ENCODE peak calls at places on chromosome 9, in nine cellular contexts. B is T-cell, O is NCI-H1092 treated with DMSO at 0.1 percent for 48 hours, Q is thoracic aorta, X is hepatocyte, G is neural progenitor cell, P is AML-193, C is natural killer cell, A is cardiac fibroblast. T is an unnamed sample.

GRCh38 chr9:130128251-130128650 is 44.0 kb upstream of the NCS1 start:
- DNase-seq in B (peak; percentile 77), O (no peak), Q (no peak), X (no peak), G (no peak), P (peak; percentile 67), C (peak; percentile 72), A (no peak), T (peak; percentile 43)

GRCh38 chr9:104808030-104808614 is 44.2 kb downstream of the NIPSNAP3B start:
- DNase-seq in B (no peak), O (peak; percentile 77), Q (no peak), X (peak; percentile 32), G (peak; percentile 40), P (no peak), C (no peak), A (peak; percentile 75), T (peak; percentile 31)

GRCh38 chr9:124005372-124005771 is 6.2 kb upstream of the LHX2 start:
- DNase-seq in B (no peak), O (no peak), Q (no peak), X (no peak), G (peak; percentile 71), P (no peak), C (no peak), A (no peak), T (no peak)

GRCh38 chr9:35798658-35799366 is 7.4 kb downstream of the NPR2 start:
- DNase-seq in B (no peak), O (no peak), Q (no peak), X (peak; percentile 53), G (no peak), P (no peak), C (no peak), A (peak; percentile 61), T (peak; percentile 94)

GRCh38 chr9:15670246-15670645 is 117.4 kb downstream of the CCDC171 start:
- DNase-seq in B (no peak), O (no peak), Q (no peak), X (no peak), G (no peak), P (no peak), C (no peak), A (no peak), T (no peak)

GRCh38 chr9:107486674-107487520 is 2.7 kb downstream of the KLF4 start:
- DNase-seq in B (no peak), O (no peak), Q (no peak), X (no peak), G (no peak), P (no peak), C (no peak), A (no peak), T (no peak)

GRCh38 chr9:135948873-135949665 is 12.1 kb downstream of the UBAC1 start:
- DNase-seq in B (no peak), O (no peak), Q (no peak), X (no peak), G (no peak), P (no peak), C (no peak), A (no peak), T (no peak)

GRCh38 chr9:116027511-116027910 is 126.1 kb upstream of the PAPPA start:
- DNase-seq in B (no peak), O (no peak), Q (no peak), X (no peak), G (no peak), P (no peak), C (no peak), A (peak; percentile 92), T (peak; percentile 77)

GRCh38 chr9:95512751-95513120 is 4.0 kb downstream of the PTCH1 start:
- DNase-seq in B (no peak), O (no peak), Q (no peak), X (no peak), G (no peak), P (peak; percentile 40), C (no peak), A (no peak), T (no peak)

GRCh38 chr9:16475257-16475656 is 395.2 kb downstream of the BNC2 start:
- DNase-seq in B (no peak), O (no peak), Q (no peak), X (no peak), G (no peak), P (no peak), C (no peak), A (no peak), T (no peak)

GRCh38 chr9:116278326-116278725 is 124.7 kb downstream of the PAPPA start:
- DNase-seq in B (no peak), O (no peak), Q (no peak), X (no peak), G (no peak), P (no peak), C (no peak), A (peak; percentile 51), T (peak; percentile 42)

GRCh38 chr9:14271078-14271673 is 42.8 kb downstream of the NFIB start:
- DNase-seq in B (no peak), O (peak; percentile 83), Q (no peak), X (peak; percentile 77), G (peak; percentile 43), P (no peak), C (no peak), A (peak; percentile 80), T (peak; percentile 49)

GRCh38 chr9:14565352-14565956 is 127.8 kb downstream of the ZDHHC21 start:
- DNase-seq in B (no peak), O (no peak), Q (no peak), X (no peak), G (no peak), P (no peak), C (no peak), A (no peak), T (no peak)

T was measured in renal cortical epithelial cell.